ENCODE peak calls at places on chromosomes 3 and 15, in ten cellular contexts. S is BE2C; C is GM20000; G is stimulated activated CD8-positive, alpha-beta memory T cell treated with anti-CD3 and anti-CD28 coated beads, Interleukin-12 subunit alpha, Interleukin-12 subunit beta, amount 100 ng/mL, for 4 hours; W is fibroblast of gingiva; Q is stimulated activated CD4-positive, alpha-beta T cell treated with anti-CD3 and anti-CD28 coated beads, Interleukin-15, amount 100 ng/mL, for 1 hour; D is iris pigment epithelial cell; N is AG08396; H is fibroblast of mammary gland; X is CD8-positive, alpha-beta T cell. U is an unnamed sample.

GRCh38 chr3:4302747-4303146 is 422 bp upstream of the SETMAR start:
- DNase-seq in S (no peak), C (peak), G (no peak), W (no peak), Q (no peak), D (no peak), N (no peak), H (no peak), X (no peak), U (no peak)

GRCh38 chr15:52805351-52806283 is 15.5 kb upstream of the ONECUT1 start:
- DNase-seq in S (no peak), C (peak), G (no peak), W (no peak), Q (no peak), D (no peak), N (no peak), H (no peak), X (no peak), U (peak)

GRCh38 chr3:49972656-49973055 is 32.7 kb downstream of the RBM6 start:
- DNase-seq in S (no peak), C (no peak), G (no peak), W (peak), Q (no peak), D (peak), N (no peak), H (no peak), X (no peak), U (no peak)

GRCh38 chr3:45124956-45125355 is 21.2 kb downstream of the CDCP1 start:
- DNase-seq in S (no peak), C (no peak), G (no peak), W (no peak), Q (no peak), D (no peak), N (no peak), H (no peak), X (no peak), U (no peak)

GRCh38 chr3:33339758-33340157 is 62.5 kb downstream of the FBXL2 start:
- DNase-seq in S (no peak), C (no peak), G (no peak), W (no peak), Q (no peak), D (no peak), N (no peak), H (no peak), X (no peak), U (no peak)

GRCh38 chr15:55937040-55937439 is 56.4 kb downstream of the NEDD4 start:
- DNase-seq in S (no peak), C (no peak), G (no peak), W (no peak), Q (no peak), D (peak), N (no peak), H (peak), X (no peak), U (no peak)

GRCh38 chr15:24772709-24773373 is 97.3 kb downstream of the NPAP1 start:
- DNase-seq in S (peak), C (peak), G (peak), W (peak), Q (no peak), D (peak), N (peak), H (peak), X (peak), U (peak)

GRCh38 chr3:102132370-102132769 is 283.1 kb downstream of the NFKBIZ start:
- DNase-seq in S (no peak), C (no peak), G (no peak), W (no peak), Q (no peak), D (peak), N (no peak), H (peak), X (no peak), U (no peak)